ENCODE peak calls at places on chromosomes 2 and 18, in four cellular contexts. H, C, A and J are unnamed samples.

GRCh38 chr2:46336560-46336959 is 39.4 kb downstream of the EPAS1 start:
- DNase-seq in H (peak; percentile 88), C (no peak), A (peak; percentile 55), J (no peak)

GRCh38 chr2:73772819-73773218 is 7.1 kb downstream of the DUSP11 start:
- DNase-seq in H (no peak), C (no peak), A (no peak), J (no peak)

GRCh38 chr2:29744976-29745375 is 176.4 kb downstream of the ALK start:
- DNase-seq in H (no peak), C (no peak), A (no peak), J (no peak)

GRCh38 chr2:108895188-108895587 is 93.8 kb downstream of the EDAR start:
- DNase-seq in H (no peak), C (no peak), A (no peak), J (no peak)

GRCh38 chr2:733001-733400 is 55.8 kb upstream of the TMEM18 start:
- DNase-seq in H (no peak), C (no peak), A (no peak), J (no peak)

GRCh38 chr2:174699993-174700766 is 64.1 kb downstream of the CHRNA1 start:
- DNase-seq in H (peak; percentile 65), C (no peak), A (no peak), J (no peak)

GRCh38 chr2:118864207-118864606 is 16.8 kb upstream of the EN1 start:
- DNase-seq in H (no peak), C (no peak), A (no peak), J (no peak)

GRCh38 chr2:169839954-169840746 is 12.9 kb downstream of the UBR3 start:
- DNase-seq in H (peak; percentile 17), C (no peak), A (no peak), J (no peak)

GRCh38 chr2:171244970-171245782 is 84.5 kb upstream of the TLK1 start:
- DNase-seq in H (peak; percentile 44), C (no peak), A (no peak), J (no peak)

GRCh38 chr2:174487536-174488162 is 820 bp upstream of the GPR155 start:
- DNase-seq in H (no peak), C (no peak), A (no peak), J (no peak)

GRCh38 chr2:181128199-181128598 is 147.8 kb downstream of the UBE2E3 start:
- DNase-seq in H (no peak), C (no peak), A (no peak), J (no peak)

DNA sequence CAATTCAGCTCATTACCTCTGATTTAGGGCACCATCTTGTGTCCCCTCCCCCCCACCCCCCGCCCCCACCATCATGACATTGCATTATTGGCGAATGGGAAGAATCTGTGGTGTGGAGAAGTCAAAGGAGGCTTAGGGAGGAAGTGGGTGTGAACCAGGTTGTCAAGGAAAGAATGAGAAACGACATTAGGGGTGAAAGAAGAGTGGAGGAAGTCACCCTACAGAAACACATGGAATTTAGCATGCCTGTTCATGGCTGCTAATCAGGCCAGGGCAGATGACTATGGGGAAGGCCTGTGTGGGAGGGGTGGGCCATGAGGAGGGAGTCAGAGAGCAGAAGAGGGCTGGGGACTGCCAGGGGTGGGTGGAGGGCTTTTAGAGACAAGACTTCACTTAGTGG is 81.6 kb downstream of the AOX1 start:
- DNase-seq in H (no peak), C (no peak), A (no peak), J (no peak)
- H3K36me3 ChIP-seq in H (no peaks in the 10 kb centered on the region), C (no peaks in the 10 kb centered on the region), A (no peaks in the 10 kb centered on the region), J (no peaks in the 10 kb centered on the region)

GRCh38 chr18:22176282-22176621 is 6.9 kb downstream of the GATA6 start:
- DNase-seq in H (no peak), C (no peak), A (no peak), J (no peak)
- H3K4me3 ChIP-seq in H (no peak overlapping the region), C (no peak overlapping the region), A (no peak overlapping the region), J (no peak overlapping the region)

DNA sequence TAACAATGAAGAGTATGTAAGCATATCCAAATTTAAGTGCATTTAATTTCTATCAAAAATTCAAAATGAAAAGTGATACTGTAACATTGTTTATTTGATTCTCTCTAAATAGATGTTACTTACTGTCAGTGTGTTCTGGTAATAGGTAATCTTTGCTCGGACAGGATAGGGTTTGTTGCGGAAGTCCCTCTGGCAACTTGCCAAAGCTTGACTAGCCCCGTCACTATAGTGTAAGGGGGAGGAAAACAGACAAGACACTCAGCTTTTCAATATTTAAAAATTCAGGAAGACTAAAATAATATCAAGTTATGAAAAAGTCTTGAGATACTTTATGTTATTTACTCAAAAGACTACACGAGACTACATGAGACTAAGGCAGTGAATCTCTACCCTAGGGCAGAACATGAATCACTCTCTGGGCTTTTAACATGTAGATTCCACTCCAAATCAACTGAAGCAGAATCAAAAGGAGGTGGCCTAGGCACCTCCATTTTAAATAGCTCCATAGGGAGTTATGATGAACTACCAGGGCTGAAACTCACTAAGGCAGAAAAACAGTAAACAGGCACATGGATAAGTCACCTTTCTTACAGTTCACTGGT is 5.9 kb downstream of the LMAN1 start:
- DNase-seq in H (no peak), C (no peak), A (no peak), J (no peak)
- H3K36me3 ChIP-seq in H (peaks cover 26% of the 10 kb centered on the region), C (peaks cover 41% of the 10 kb centered on the region), A (no peaks in the 10 kb centered on the region), J (peaks cover 34% of the 10 kb centered on the region)

GRCh38 chr2:64831134-64831976 is 157.8 kb upstream of the SLC1A4 start:
- DNase-seq in H (peak; percentile 89), C (peak; percentile 75), A (peak; percentile 80), J (peak; percentile 79)
- H3K4me3 ChIP-seq in H (no peak overlapping the region), C (no peak overlapping the region), A (no peak overlapping the region), J (peak overlapping the region; percentile 33)

DNA sequence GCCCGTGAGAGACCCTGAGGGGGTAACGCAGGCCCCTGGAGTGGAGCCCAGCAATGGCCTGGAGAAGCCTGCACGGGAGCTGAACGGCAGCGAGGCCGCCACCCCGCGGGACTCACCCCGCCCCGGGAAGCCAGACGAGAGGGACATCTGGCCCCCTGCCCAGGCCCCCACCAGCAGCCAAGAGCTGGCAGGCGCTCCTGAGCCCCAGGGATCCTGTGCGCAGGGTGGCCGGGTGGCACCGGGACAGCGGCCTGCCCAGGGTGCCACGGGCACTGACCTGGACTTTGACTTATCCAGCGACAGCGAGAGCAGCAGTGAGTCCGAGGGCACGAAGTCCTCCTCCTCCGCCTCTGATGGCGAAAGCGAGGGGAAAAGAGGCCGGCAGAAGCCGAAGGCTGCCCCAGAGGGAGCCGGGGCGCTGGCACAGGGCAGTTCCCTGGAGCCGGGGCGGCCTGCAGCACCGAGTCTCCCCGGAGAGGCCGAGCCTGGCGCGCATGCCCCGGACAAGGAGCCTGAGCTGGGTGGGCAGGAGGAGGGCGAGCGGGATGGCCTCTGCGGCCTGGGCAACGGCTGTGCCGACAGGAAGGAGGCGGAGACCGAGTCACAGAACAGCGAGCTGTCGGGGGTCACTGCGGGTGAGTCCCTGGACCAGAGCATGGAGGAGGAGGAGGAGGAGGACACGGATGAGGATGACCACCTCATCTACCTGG is 35.1 kb downstream of the CTDP1 start:
- DNase-seq in H (no peak), C (no peak), A (no peak), J (no peak)
- H3K36me3 ChIP-seq in H (peaks cover 59% of the 10 kb centered on the region), C (peaks cover 38% of the 10 kb centered on the region), A (no peaks in the 10 kb centered on the region), J (peaks cover 11% of the 10 kb centered on the region)